ENCODE peak calls at places on chromosomes 5 and 9, in five cellular contexts. N is bronchial epithelial cell; Y is AG04450; C is NCI-H524 treated with DMSO at 0.1 percent for 48 hours; J is natural killer cell treated with Interleukin-12 subunit alpha and Interleukin-12 subunit beta and Interleukin-15 and Interleukin-18, amount 100 ng/mL, for 72 hours. K is an unnamed sample.

GRCh38 chr5:163943546-163943945 is 438.1 kb downstream of the MAT2B start:
- DNase-seq in N (no peak), Y (no peak), C (no peak), J (no peak), K (no peak)

GRCh38 chr9:28610339-28610738 is 1037.1 kb upstream of the C9orf72 start:
- DNase-seq in N (no peak), Y (no peak), C (no peak), J (no peak), K (no peak)

GRCh38 chr5:106094128-106094726 is 1576.5 kb downstream of the EFNA5 start:
- DNase-seq in N (peak), Y (peak), C (no peak), J (no peak), K (no peak)

GRCh38 chr9:108272350-108272899 is 583.4 kb downstream of the ACTL7B start:
- DNase-seq in N (peak), Y (peak), C (peak), J (no peak), K (peak)

GRCh38 chr5:96896806-96897205 is 20.5 kb downstream of the ERAP2 start:
- DNase-seq in N (no peak), Y (no peak), C (no peak), J (no peak), K (no peak)

GRCh38 chr5:80516826-80517225 is 28.9 kb downstream of the FAM151B start:
- DNase-seq in N (peak), Y (peak), C (no peak), J (no peak), K (peak)

GRCh38 chr9:136790640-136791465 is at the start of gene TMEM141:
- DNase-seq in N (peak), Y (peak), C (peak), J (peak), K (peak)

GRCh38 chr9:99576002-99576401 is 245.7 kb upstream of the NR4A3 start:
- DNase-seq in N (no peak), Y (no peak), C (no peak), J (no peak), K (no peak)

GRCh38 chr9:130036099-130036498 is 6.9 kb downstream of the FNBP1 start:
- DNase-seq in N (peak), Y (no peak), C (no peak), J (no peak), K (no peak)

GRCh38 chr5:152374711-152375275 is 30.3 kb downstream of the NMUR2 start:
- DNase-seq in N (no peak), Y (no peak), C (no peak), J (no peak), K (no peak)

GRCh38 chr9:133370680-133371079 is 5.2 kb downstream of the SURF4 start:
- DNase-seq in N (no peak), Y (no peak), C (no peak), J (no peak), K (no peak)

GRCh38 chr5:141867651-141868050 is 10.6 kb downstream of the PCDH1 start:
- DNase-seq in N (no peak), Y (no peak), C (no peak), J (peak), K (no peak)

GRCh38 chr5:145510769-145511168 is 324.4 kb downstream of the PRELID2 start:
- DNase-seq in N (no peak), Y (no peak), C (no peak), J (no peak), K (no peak)

K was measured in AG08395.